ENCODE peak calls at places on chromosome 9, in ten cellular contexts. G is HCEC 1CT, O is HCT116, Y is EL, R is ELR, U is stomach, A is Right ventricle myocardium superior, F is endothelial cell, N is posterior cingulate gyrus, S is HFF-Myc. X is an unnamed sample.

GRCh38 chr9:70419546-70420266 is 5.2 kb upstream of the KLF9 start:
- DNase-seq in Y (peak), N (peak), S (peak), A (peak), G (peak), R (peak), O (peak), F (peak), U (peak), X (peak)

GRCh38 chr9:109974143-109974917 is 194.3 kb downstream of the PALM2AKAP2 start:
- DNase-seq in G (no peak), N (peak), R (no peak), U (peak), Y (no peak), O (no peak), A (peak), S (no peak), F (no peak), X (no peak)

GRCh38 chr9:88196456-88196855 is 58.2 kb upstream of the SPATA31C2 start:
- DNase-seq in S (no peak), A (no peak), G (no peak), Y (no peak), U (no peak), N (no peak), R (no peak), O (no peak), F (no peak), X (no peak)

GRCh38 chr9:99866398-99866797 is 40.1 kb upstream of the STX17 start:
- DNase-seq in Y (no peak), S (no peak), A (no peak), F (no peak), U (no peak), G (no peak), N (peak), R (no peak), O (no peak), X (no peak)

GRCh38 chr9:14131353-14132088 is 182.4 kb downstream of the NFIB start:
- DNase-seq in A (no peak), F (no peak), N (no peak), O (no peak), R (no peak), Y (no peak), U (no peak), G (no peak), S (no peak), X (no peak)

GRCh38 chr9:16964228-16964627 is 93.8 kb upstream of the BNC2 start:
- DNase-seq in U (no peak), Y (peak), F (no peak), A (no peak), S (peak), N (no peak), G (peak), R (peak), O (peak), X (peak)

GRCh38 chr9:76592105-76593010 is 133.4 kb downstream of the GCNT1 start:
- DNase-seq in A (no peak), U (no peak), G (no peak), F (no peak), R (no peak), O (no peak), Y (no peak), N (no peak), S (no peak), X (no peak)

GRCh38 chr9:95057121-95057520 is 260.4 kb downstream of the FANCC start:
- DNase-seq in G (peak), S (no peak), N (no peak), A (no peak), O (no peak), Y (no peak), U (no peak), F (no peak), R (no peak), X (peak)

GRCh38 chr9:114626415-114627029 is 15.4 kb downstream of the TMEM268 start:
- DNase-seq in R (no peak), U (no peak), F (no peak), G (no peak), S (no peak), Y (no peak), O (no peak), N (no peak), A (no peak), X (no peak)

GRCh38 chr9:82975176-82975575 is 87.8 kb downstream of the RASEF start:
- DNase-seq in U (no peak), O (no peak), R (no peak), F (no peak), Y (no peak), A (no peak), S (no peak), N (no peak), G (no peak), X (no peak)

GRCh38 chr9:5714501-5715401 is 85.8 kb downstream of the RIC1 start:
- DNase-seq in F (peak), O (peak), A (no peak), G (peak), R (peak), N (no peak), U (no peak), S (no peak), Y (peak), X (peak)

GRCh38 chr9:37372839-37373238 is 49.7 kb upstream of the GRHPR start:
- DNase-seq in F (no peak), N (no peak), G (no peak), S (no peak), O (no peak), A (no peak), Y (no peak), R (no peak), U (no peak), X (no peak)

GRCh38 chr9:72753261-72753893 is 199.5 kb downstream of the ALDH1A1 start:
- DNase-seq in G (no peak), N (no peak), S (no peak), A (no peak), Y (peak), R (peak), U (no peak), F (no peak), O (no peak), X (peak)

GRCh38 chr9:134167530-134167931 is 3.2 kb upstream of the RNU6ATAC start:
- DNase-seq in F (no peak), U (no peak), A (peak), N (no peak), G (peak), O (no peak), Y (peak), S (no peak), R (peak), X (peak)

GRCh38 chr9:131845286-131846011 is 105.6 kb upstream of the RAPGEF1 start:
- DNase-seq in U (peak), N (no peak), S (no peak), R (no peak), Y (no peak), A (no peak), G (no peak), F (no peak), O (no peak), X (no peak)

GRCh38 chr9:80175286-80175906 is 603.6 kb downstream of the TLE4 start:
- DNase-seq in U (peak), A (no peak), O (peak), F (no peak), N (no peak), G (peak), R (peak), S (no peak), Y (peak), X (peak)

GRCh38 chr9:107214915-107215314 is 68.2 kb upstream of the RAD23B start:
- DNase-seq in A (no peak), N (no peak), G (peak), R (peak), U (no peak), Y (peak), O (no peak), F (no peak), S (no peak), X (peak)

GRCh38 chr9:120477534-120478001 is 102.4 kb downstream of the CDK5RAP2 start:
- DNase-seq in S (peak), G (peak), U (peak), R (peak), Y (peak), F (peak), O (peak), A (peak), N (peak), X (peak)

GRCh38 chr9:133935328-133936040 is 56.6 kb downstream of the VAV2 start:
- DNase-seq in S (no peak), F (no peak), G (no peak), Y (peak), R (no peak), U (peak), N (no peak), A (peak), O (no peak), X (peak)

GRCh38 chr9:128055222-128056040 is 11.7 kb downstream of the NAIF1 start:
- DNase-seq in R (no peak), A (peak), G (peak), S (no peak), Y (no peak), F (no peak), N (no peak), U (peak), O (no peak), X (peak)

GRCh38 chr9:133742849-133743444 is 4.8 kb upstream of the SARDH start:
- DNase-seq in O (peak), S (peak), U (peak), F (peak), Y (peak), N (peak), A (peak), R (peak), G (peak), X (peak)

GRCh38 chr9:726005-726404 is 115.5 kb upstream of the DMRT1 start:
- DNase-seq in U (no peak), R (no peak), F (no peak), G (no peak), A (no peak), O (no peak), Y (no peak), S (no peak), N (no peak), X (no peak)

GRCh38 chr9:114419796-114420195 is 32.0 kb upstream of the AKNA start:
- DNase-seq in S (no peak), O (no peak), N (no peak), Y (no peak), R (no peak), G (no peak), A (no peak), F (no peak), U (no peak), X (no peak)

GRCh38 chr9:128720841-128721486 is 3.0 kb downstream of the ZDHHC12 start:
- DNase-seq in A (no peak), F (no peak), S (no peak), R (no peak), N (no peak), O (no peak), Y (no peak), G (no peak), U (no peak), X (no peak)

GRCh38 chr9:33750307-33750838 is 45.0 kb upstream of the PRSS3 start:
- DNase-seq in F (peak), O (no peak), A (no peak), N (no peak), Y (peak), G (no peak), R (peak), S (no peak), U (peak), X (no peak)

GRCh38 chr9:127980706-127981558 is at the start of gene EEIG1:
- DNase-seq in U (peak), R (peak), F (peak), N (peak), Y (peak), O (peak), A (peak), S (no peak), G (peak), X (peak)

GRCh38 chr9:117926031-117926655 is 221.9 kb downstream of the TLR4 start:
- DNase-seq in N (no peak), F (no peak), R (peak), Y (peak), G (no peak), S (no peak), A (no peak), O (no peak), U (no peak), X (no peak)

GRCh38 chr9:135555910-135556309 is 5.6 kb upstream of the PAEP start:
- DNase-seq in G (no peak), F (no peak), O (no peak), Y (no peak), R (no peak), N (no peak), A (no peak), S (no peak), U (no peak), X (no peak)

GRCh38 chr9:78609471-78609870 is 312.5 kb downstream of the PSAT1 start:
- DNase-seq in A (no peak), Y (no peak), N (no peak), U (no peak), S (no peak), R (no peak), O (no peak), G (no peak), F (no peak), X (no peak)

GRCh38 chr9:121823451-121824169 is 172.2 kb downstream of the DAB2IP start:
- DNase-seq in F (no peak), N (no peak), O (no peak), Y (no peak), U (no peak), R (no peak), G (no peak), S (no peak), A (no peak), X (no peak)

GRCh38 chr9:81431662-81432061 is 257.7 kb downstream of the TLE1 start:
- DNase-seq in G (peak), O (no peak), N (no peak), S (peak), U (no peak), R (peak), Y (peak), F (no peak), A (no peak), X (peak)

GRCh38 chr9:81092057-81092456 is 597.3 kb downstream of the TLE1 start:
- DNase-seq in A (no peak), R (no peak), O (no peak), S (no peak), U (no peak), F (no peak), G (peak), Y (no peak), N (no peak), X (peak)

GRCh38 chr9:136882109-136882946 is 4.0 kb upstream of the TRAF2 start:
- DNase-seq in F (no peak), O (peak), Y (peak), R (peak), A (peak), G (peak), S (peak), U (peak), N (no peak), X (peak)

GRCh38 chr9:124077915-124078572 is 66.5 kb downstream of the LHX2 start:
- DNase-seq in S (no peak), A (no peak), G (no peak), R (peak), N (no peak), U (no peak), F (no peak), Y (peak), O (peak), X (no peak)

GRCh38 chr9:105332471-105332870 is 88.0 kb downstream of the SLC44A1 start:
- DNase-seq in U (no peak), A (no peak), O (no peak), F (no peak), R (peak), S (no peak), N (no peak), G (peak), Y (peak), X (no peak)